ENCODE peak calls at places on chromosomes 6 and 20, in four cellular contexts. O is H1, U is GM12878, A is K562. W is an unnamed sample.

GRCh38 chr6:6007311-6008113 is 787 bp upstream of the NRN1 start:
- DNase-seq in U (no peak), O (no peak), A (no peak), W (peak; percentile 68)

GRCh38 chr6:37454420-37455125 is 21.6 kb downstream of the CMTR1 start:
- DNase-seq in A (no peak), O (no peak), U (no peak), W (peak; percentile 72)

GRCh38 chr20:2705931-2706645 is 13.5 kb downstream of the EBF4 start:
- DNase-seq in A (no peak), U (no peak), O (no peak), W (no peak)

GRCh38 chr6:150272976-150273315 is 95.9 kb upstream of the IYD start:
- DNase-seq in A (no peak), O (no peak), U (no peak), W (no peak)

GRCh38 chr6:131728296-131728939 is 17.6 kb upstream of the CTAGE9 start:
- DNase-seq in O (no peak), U (no peak), A (no peak), W (no peak)

GRCh38 chr20:1386323-1386722 is 6.5 kb downstream of the FKBP1A start:
- DNase-seq in U (no peak), O (no peak), A (no peak), W (no peak)

GRCh38 chr6:37878150-37878710 is 58.7 kb downstream of the ZFAND3 start:
- DNase-seq in O (no peak), A (no peak), U (no peak), W (no peak)

GRCh38 chr6:120108061-120108795 is 758.7 kb upstream of the MAN1A1 start:
- DNase-seq in O (no peak), U (no peak), A (no peak), W (no peak)

GRCh38 chr6:148793721-148794120 is 46.9 kb downstream of the UST start:
- DNase-seq in U (no peak), O (no peak), A (no peak), W (no peak)

GRCh38 chr6:46969206-46969605 is 47.5 kb upstream of the ADGRF5 start:
- DNase-seq in O (no peak), U (no peak), A (no peak), W (no peak)

GRCh38 chr6:105886066-105886811 is 199.9 kb upstream of the PRDM1 start:
- DNase-seq in A (no peak), O (no peak), U (no peak), W (no peak)

GRCh38 chr6:33987531-33988021 is 158.3 kb downstream of the GRM4 start:
- DNase-seq in O (no peak), U (no peak), A (no peak), W (no peak)

GRCh38 chr20:17841751-17842191 is 126.8 kb downstream of the SNX5 start:
- DNase-seq in O (no peak), U (no peak), A (no peak), W (no peak)

GRCh38 chr6:134097114-134097707 is 44.8 kb upstream of the SLC2A12 start:
- DNase-seq in U (peak; percentile 3), A (peak; percentile 55), O (no peak), W (peak; percentile 69)

GRCh38 chr6:128731249-128732165 is 151.4 kb upstream of the LAMA2 start:
- DNase-seq in U (no peak), O (no peak), A (no peak), W (peak; percentile 7)

GRCh38 chr6:9484686-9485085 is 930.2 kb downstream of the TFAP2A start:
- DNase-seq in U (no peak), A (no peak), O (no peak), W (no peak)

GRCh38 chr6:24996145-24996836 is 60.5 kb upstream of the RIPOR2 start:
- DNase-seq in A (no peak), O (no peak), U (no peak), W (no peak)

GRCh38 chr6:79607000-79607399 is 24.1 kb upstream of the SH3BGRL2 start:
- DNase-seq in U (no peak), O (no peak), A (no peak), W (no peak)

GRCh38 chr20:59144831-59145196 is 18.8 kb upstream of the ZNF831 start:
- DNase-seq in O (no peak), U (no peak), A (no peak), W (no peak)
- TF ChIP-seq NRF1 in O (no peak), U (no peak), A (no peak), W (no peak)

DNA sequence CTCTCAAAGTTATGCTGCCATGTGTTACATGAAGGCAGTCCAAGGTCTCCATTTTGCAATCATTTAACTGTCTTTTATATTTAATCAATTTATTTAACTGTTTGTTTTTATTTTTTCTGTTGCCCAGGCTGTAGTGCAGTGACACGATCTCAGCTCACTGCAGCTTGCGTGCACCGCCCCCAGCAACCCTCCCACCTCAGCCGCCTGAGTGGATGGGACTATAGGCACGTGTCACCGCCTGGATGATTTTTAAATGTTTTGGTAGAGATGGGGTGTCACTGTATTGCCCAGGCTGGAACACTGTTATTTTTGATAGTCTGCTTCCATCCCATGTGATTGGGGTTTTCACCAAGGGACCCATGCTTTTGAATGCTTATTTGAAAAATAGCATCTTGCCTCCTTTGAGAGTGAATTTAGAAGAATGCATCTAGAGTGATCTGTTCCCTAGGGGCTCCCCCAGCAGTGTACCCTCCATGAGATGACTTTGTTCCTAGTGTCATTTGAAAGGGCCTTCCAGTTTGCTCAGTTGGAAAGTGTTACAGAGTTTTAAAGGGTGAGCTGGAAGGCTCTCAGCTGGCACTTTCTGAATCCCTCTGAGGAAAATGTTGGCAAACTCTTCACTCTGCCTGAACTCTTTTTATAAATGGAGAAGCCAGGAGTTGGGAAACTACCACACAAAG is 143.3 kb downstream of the JARID2 start:
- DNase-seq in O (no peak), U (no peak), A (no peak), W (no peak)
- H3K4me3 ChIP-seq in O (no peak overlapping the region), U (no peak overlapping the region), A (no peak overlapping the region), W (no peak overlapping the region)

GRCh38 chr20:31740656-31741323 is 1.7 kb downstream of the TPX2 start:
- DNase-seq in A (no peak), U (no peak), O (no peak), W (no peak)
- TF ChIP-seq NRF1 in A (no peak), U (no peak), O (no peak), W (no peak)

GRCh38 chr6:110595112-110595511 is 118.7 kb upstream of the SLC22A16 start:
- DNase-seq in U (no peak), O (no peak), A (no peak), W (no peak)

GRCh38 chr6:110593637-110594036 is 117.2 kb upstream of the SLC22A16 start:
- DNase-seq in O (no peak), A (no peak), U (no peak), W (no peak)

GRCh38 chr6:110590821-110591351 is 114.5 kb upstream of the SLC22A16 start:
- DNase-seq in O (no peak), U (peak; percentile 32), A (no peak), W (no peak)

GRCh38 chr6:110587328-110587727 is 110.9 kb upstream of the SLC22A16 start:
- DNase-seq in U (no peak), A (no peak), O (no peak), W (no peak)

GRCh38 chr6:110589865-110590513 is 113.6 kb upstream of the SLC22A16 start:
- DNase-seq in U (peak; percentile 56), A (no peak), O (no peak), W (no peak)
- H3K4me3 ChIP-seq in U (no peak overlapping the region), A (no peak overlapping the region), O (no peak overlapping the region), W (no peak overlapping the region)

DNA sequence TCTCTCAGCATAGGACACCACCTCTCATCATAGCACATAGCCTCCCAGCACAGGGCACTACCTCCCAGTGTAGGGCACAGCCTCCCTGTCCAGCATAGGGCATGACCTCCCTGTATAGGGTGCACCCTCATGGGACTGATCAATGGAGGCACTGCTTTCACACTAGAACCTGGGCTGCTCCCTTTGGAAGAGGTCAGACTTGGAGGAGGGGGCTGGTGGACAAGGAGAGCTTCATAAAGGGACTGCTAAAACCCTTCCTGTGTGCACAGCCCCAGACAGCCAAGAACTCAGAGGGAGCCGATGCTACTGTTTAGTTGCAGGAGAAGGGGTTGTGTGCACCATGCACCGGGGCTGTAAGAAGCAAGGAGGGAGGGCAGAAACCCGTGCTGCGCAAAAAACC is 21.9 kb upstream of the CST4 start:
- DNase-seq in O (no peak), U (no peak), A (no peak), W (no peak)
- TF ChIP-seq NRF1 in O (no peak), U (no peak), A (no peak), W (no peak)

GRCh38 chr20:46354207-46354555 is 45.9 kb upstream of the CDH22 start:
- DNase-seq in U (no peak), O (no peak), A (no peak), W (no peak)

GRCh38 chr20:46354920-46355654 is 46.8 kb upstream of the CDH22 start:
- DNase-seq in U (no peak), O (no peak), A (no peak), W (no peak)

GRCh38 chr20:46352370-46352938 is 44.2 kb upstream of the CDH22 start:
- DNase-seq in O (no peak), A (no peak), U (no peak), W (no peak)

GRCh38 chr20:46355778-46356177 is 47.5 kb upstream of the CDH22 start:
- DNase-seq in U (no peak), O (no peak), A (peak; percentile 44), W (no peak)

DNA sequence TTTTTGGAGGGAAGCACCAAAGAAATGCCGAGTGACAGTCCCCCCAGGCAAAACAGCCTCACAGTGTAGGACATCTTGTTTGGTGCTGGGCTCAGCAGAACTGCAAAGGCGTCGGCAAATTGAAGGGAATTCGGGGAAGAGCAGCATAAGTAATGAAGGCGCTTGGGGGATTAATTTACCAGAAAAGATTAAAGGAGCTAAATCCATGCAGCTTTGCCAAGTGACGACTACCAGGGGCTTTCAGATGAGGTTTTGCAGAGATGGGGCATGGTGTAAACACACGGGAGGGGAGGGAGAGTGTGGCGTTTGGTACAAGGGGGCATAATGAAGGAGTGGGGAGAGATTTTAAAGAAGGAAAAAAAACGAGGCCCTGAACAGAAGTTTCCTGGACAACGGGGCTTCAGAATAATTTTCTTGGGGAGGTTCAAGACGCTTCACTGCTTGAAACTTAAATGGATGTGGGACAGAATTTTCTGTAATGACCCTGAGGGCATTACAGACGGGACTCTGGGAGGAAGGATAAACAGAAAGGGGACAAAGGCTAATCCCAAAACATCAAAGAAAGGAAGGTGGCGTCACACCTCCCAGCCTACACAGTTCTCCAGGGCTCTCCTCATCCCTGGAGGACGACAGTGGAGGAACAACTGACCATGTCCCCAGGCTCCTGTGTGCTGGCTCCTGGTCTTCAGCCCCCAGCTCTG is 45.4 kb upstream of the CDH22 start:
- DNase-seq in A (no peak), U (no peak), O (no peak), W (no peak)
- H3K4me3 ChIP-seq in A (no peak overlapping the region), U (no peak overlapping the region), O (no peak overlapping the region), W (no peak overlapping the region)

GRCh38 chr20:41085606-41086005 is 51.7 kb upstream of the PLCG1 start:
- DNase-seq in U (no peak), O (no peak), A (no peak), W (no peak)

GRCh38 chr20:41080866-41081265 is 52.2 kb downstream of the TOP1 start:
- DNase-seq in A (no peak), O (no peak), U (no peak), W (no peak)

GRCh38 chr20:41079066-41079465 is 50.4 kb downstream of the TOP1 start:
- DNase-seq in A (no peak), U (no peak), O (no peak), W (no peak)

GRCh38 chr20:41081276-41081814 is 52.7 kb downstream of the TOP1 start:
- DNase-seq in A (no peak), O (no peak), U (no peak), W (no peak)

GRCh38 chr20:41082306-41082705 is 53.7 kb downstream of the TOP1 start:
- DNase-seq in U (no peak), A (no peak), O (no peak), W (no peak)
- TF ChIP-seq NRF1 in U (no peak), A (no peak), O (no peak), W (no peak)

GRCh38 chr20:63740070-63740500 is 509 bp downstream of the SLC2A4RG start:
- DNase-seq in O (no peak), A (peak; percentile 83), U (no peak), W (peak; percentile 87)
- H3K4me3 ChIP-seq in O (peak overlapping the region; percentile 59), A (peak overlapping the region; percentile 66), U (peak overlapping the region; percentile 76), W (peak overlapping the region; percentile 81)